ENCODE peak calls at places on chromosomes 12 and 14, in eight cellular contexts. V, O, G, S, P, E, W and T are unnamed samples.

GRCh38 chr12:89622115-89622514 is 86.5 kb downstream of the ATP2B1 start:
- DNase-seq in O (no peak), E (no peak), P (no peak), W (no peak), S (no peak), V (no peak), G (no peak), T (no peak)

GRCh38 chr12:109016978-109017377 is 3.9 kb downstream of the SVOP start:
- DNase-seq in O (no peak), E (no peak), P (no peak), S (no peak), V (no peak), W (no peak), G (no peak), T (no peak)

GRCh38 chr14:21626491-21627230 is 8.1 kb downstream of the OR10G2 start:
- DNase-seq in G (no peak), P (no peak), S (no peak), O (no peak), E (no peak), W (no peak), V (no peak), T (no peak)

GRCh38 chr12:97616936-97617335 is 154.3 kb downstream of the RMST start:
- DNase-seq in P (no peak), E (no peak), S (no peak), O (no peak), W (no peak), G (no peak), V (no peak), T (no peak)

GRCh38 chr12:120866143-120866542 is 38.0 kb downstream of the SPPL3 start:
- DNase-seq in G (no peak), W (no peak), S (no peak), E (no peak), P (no peak), V (no peak), O (no peak), T (no peak)

GRCh38 chr12:119786539-119786938 is 90.6 kb downstream of the CIT start:
- DNase-seq in E (no peak), P (no peak), V (no peak), G (no peak), W (no peak), O (no peak), S (no peak), T (no peak)

GRCh38 chr14:53458368-53458814 is 305.3 kb upstream of the DDHD1 start:
- DNase-seq in G (no peak), W (no peak), O (peak; percentile 61), V (no peak), P (peak; percentile 72), S (peak; percentile 30), E (no peak), T (no peak)

GRCh38 chr12:121438905-121439304 is 39.0 kb downstream of the RNF34 start:
- DNase-seq in W (no peak), O (no peak), P (no peak), E (no peak), G (no peak), V (no peak), S (no peak), T (no peak)

GRCh38 chr12:50580436-50580835 is 75.7 kb downstream of the DIP2B start:
- DNase-seq in G (no peak), V (no peak), W (no peak), P (no peak), E (no peak), O (no peak), S (no peak), T (no peak)

GRCh38 chr14:62592877-62593276 is 452.4 kb downstream of the KCNH5 start:
- DNase-seq in O (no peak), E (no peak), W (no peak), S (no peak), G (peak; percentile 1), P (peak; percentile 14), V (no peak), T (no peak)

GRCh38 chr12:78562358-78563205 is 302.0 kb upstream of the SYT1 start:
- DNase-seq in W (no peak), P (peak; percentile 46), O (peak; percentile 30), S (peak; percentile 61), E (no peak), V (peak; percentile 8), G (no peak), T (no peak)

GRCh38 chr14:58844544-58844943 is 206.8 kb downstream of the DACT1 start:
- DNase-seq in W (no peak), S (no peak), V (no peak), P (no peak), O (no peak), G (no peak), E (no peak), T (no peak)

GRCh38 chr14:94322648-94323570 is at the start of gene SERPINA6:
- DNase-seq in P (no peak), S (no peak), G (peak; percentile 47), V (no peak), O (no peak), W (no peak), E (no peak), T (no peak)

GRCh38 chr12:48288387-48289268 is 62.1 kb downstream of the ZNF641 start:
- DNase-seq in E (no peak), P (no peak), V (no peak), W (no peak), G (no peak), S (no peak), O (no peak), T (no peak)

GRCh38 chr12:48291511-48291910 is 59.2 kb downstream of the ZNF641 start:
- DNase-seq in G (no peak), W (no peak), P (no peak), V (no peak), E (no peak), S (no peak), O (no peak), T (no peak)

GRCh38 chr12:48285751-48286650 is 64.7 kb downstream of the ZNF641 start:
- DNase-seq in E (no peak), S (peak; percentile 49), W (peak; percentile 53), V (no peak), O (no peak), G (no peak), P (no peak), T (no peak)

GRCh38 chr12:48281811-48282210 is 68.9 kb downstream of the ZNF641 start:
- DNase-seq in W (no peak), P (no peak), S (no peak), E (no peak), V (no peak), G (no peak), O (peak; percentile 14), T (no peak)

GRCh38 chr12:48286665-48287064 is 64.1 kb downstream of the ZNF641 start:
- DNase-seq in P (peak; percentile 31), V (peak; percentile 20), W (no peak), S (peak; percentile 72), G (no peak), O (no peak), E (no peak), T (peak; percentile 12)
- TF ChIP-seq CTCF in P (peak; percentile 28), V (peak; percentile 46), W (peak; percentile 55), S (peak; percentile 80), G (no peak), O (peak; percentile 58), E (no peak), T (no peak)

DNA sequence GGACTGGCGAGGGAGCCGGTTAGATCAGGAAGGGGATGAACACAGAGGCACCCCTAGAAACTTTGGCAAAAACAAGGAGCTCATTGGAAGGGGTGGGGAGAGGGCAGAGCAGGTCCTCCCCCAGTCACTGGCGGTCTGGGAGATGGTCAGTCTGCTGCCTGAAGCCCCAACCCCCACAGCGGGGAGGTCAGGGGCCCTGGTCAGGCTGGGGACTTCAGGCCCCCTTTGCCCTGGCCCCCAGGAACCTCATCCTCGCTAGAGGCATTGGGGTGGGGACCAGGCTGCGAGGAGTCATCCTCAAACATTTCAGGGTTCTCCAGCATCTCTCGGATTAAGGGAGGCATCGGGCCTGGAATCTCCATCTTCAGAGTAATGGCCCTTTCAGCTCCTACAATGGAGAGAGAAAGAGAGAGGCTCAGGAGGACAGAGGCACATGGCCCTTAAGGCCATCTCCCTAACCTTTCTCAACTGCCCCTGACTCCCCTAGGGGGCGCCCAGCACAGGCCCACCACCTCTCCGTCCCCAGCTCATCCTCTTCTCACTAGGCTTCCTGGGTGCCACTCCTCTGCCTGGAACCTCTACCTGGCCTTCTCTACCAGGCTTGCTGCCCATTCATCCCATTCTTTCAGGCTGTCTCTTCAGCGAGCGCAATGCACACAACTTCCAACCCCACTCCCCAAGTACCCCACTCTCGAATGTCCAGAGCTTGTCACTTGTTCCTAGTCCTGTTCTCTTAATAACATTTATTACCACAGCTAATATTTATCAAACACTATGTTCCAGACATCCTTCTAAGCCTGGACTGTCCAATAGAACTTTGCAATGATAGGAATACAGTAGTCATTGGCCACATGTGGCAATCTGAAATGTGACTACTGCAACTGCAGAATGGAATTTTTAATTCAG is 4.7 kb upstream of the ITGB7 start:
- DNase-seq in O (no peak), W (no peak), G (no peak), P (peak; percentile 48), S (peak; percentile 69), E (no peak), V (peak; percentile 42), T (no peak)
- TF ChIP-seq CTCF in O (peak; percentile 64), W (peak; percentile 16), G (peak; percentile 41), P (peak; percentile 55), S (peak; percentile 80), E (no peak), V (peak; percentile 49), T (peak; percentile 35)

GRCh38 chr14:61106627-61107147 is 125.6 kb downstream of the SLC38A6 start:
- DNase-seq in G (no peak), W (no peak), V (peak; percentile 38), P (peak; percentile 20), S (peak; percentile 44), O (no peak), E (no peak), T (no peak)
- TF ChIP-seq CTCF in G (no peak), W (peak; percentile 16), V (peak; percentile 40), P (peak; percentile 19), S (peak; percentile 59), O (peak; percentile 71), E (no peak), T (no peak)

GRCh38 chr14:55418411-55418810 is 6.8 kb upstream of the ATG14 start:
- DNase-seq in G (no peak), W (no peak), V (no peak), P (no peak), S (no peak), O (no peak), E (no peak), T (no peak)

GRCh38 chr14:55417955-55418354 is 6.3 kb upstream of the ATG14 start:
- DNase-seq in G (no peak), O (no peak), W (no peak), S (no peak), V (no peak), E (no peak), P (no peak), T (no peak)

GRCh38 chr14:55414551-55414950 is 2.9 kb upstream of the ATG14 start:
- DNase-seq in G (no peak), W (no peak), S (no peak), E (no peak), O (no peak), V (no peak), P (no peak), T (no peak)

GRCh38 chr14:55419663-55420062 is 8.0 kb upstream of the ATG14 start:
- DNase-seq in O (no peak), E (no peak), W (no peak), P (no peak), V (no peak), G (no peak), S (no peak), T (no peak)

DNA sequence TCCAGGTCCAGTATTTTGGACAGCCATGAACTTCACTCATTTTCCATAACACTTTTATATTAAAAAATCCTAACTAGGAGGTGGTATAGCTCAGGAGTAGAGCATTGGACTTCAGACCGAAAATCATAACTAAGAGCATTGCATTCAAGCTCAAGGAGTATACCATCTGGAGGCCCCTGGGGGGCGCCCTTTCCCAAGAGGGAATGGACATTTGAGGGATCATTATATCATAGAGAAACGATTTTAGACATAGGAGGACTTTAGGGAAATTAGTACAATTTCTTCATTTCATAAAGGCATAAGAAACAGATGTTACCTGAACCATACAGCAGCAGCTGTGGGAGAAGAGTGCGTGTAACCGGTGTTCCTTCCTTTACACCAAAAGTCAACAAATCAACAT is 5.2 kb upstream of the ATG14 start:
- DNase-seq in O (no peak), W (no peak), V (peak; percentile 28), P (peak; percentile 51), G (peak; percentile 15), E (no peak), S (peak; percentile 80), T (peak; percentile 47)
- TF ChIP-seq CTCF in O (peak; percentile 79), W (peak; percentile 41), V (peak; percentile 48), P (peak; percentile 44), G (no peak), E (no peak), S (peak; percentile 77), T (peak; percentile 68)